ENCODE peak calls at places on chromosomes 3 and 15, in five cellular contexts. One of them, this sample, is unnamed.

GRCh38 chr3:24682141-24682547 is 187.5 kb upstream of the THRB start:
- DNase-seq in GM23248: peak
- DNase-seq in LoVo: no peak
- DNase-seq in SK-MEL-5: no peak
- DNase-seq in putamen: no peak
- DNase-seq in this sample: no peak

GRCh38 chr3:98058244-98058960 is 23.3 kb upstream of the GABRR3 start:
- DNase-seq in GM23248: no peak
- DNase-seq in LoVo: no peak
- DNase-seq in SK-MEL-5: no peak
- DNase-seq in putamen: no peak
- DNase-seq in this sample: no peak

GRCh38 chr15:98139337-98139736 is 178.8 kb downstream of the ARRDC4 start:
- DNase-seq in GM23248: no peak
- DNase-seq in LoVo: no peak
- DNase-seq in SK-MEL-5: no peak
- DNase-seq in putamen: no peak
- DNase-seq in this sample: no peak

GRCh38 chr3:128726691-128727031 is 678 bp downstream of the RAB7A start:
- DNase-seq in GM23248: peak
- DNase-seq in LoVo: peak
- DNase-seq in SK-MEL-5: peak
- DNase-seq in putamen: peak
- DNase-seq in this sample: peak

GRCh38 chr3:129827765-129828164 is 65.7 kb downstream of the TMCC1 start:
- DNase-seq in GM23248: no peak
- DNase-seq in LoVo: no peak
- DNase-seq in SK-MEL-5: no peak
- DNase-seq in putamen: no peak
- DNase-seq in this sample: no peak

GRCh38 chr3:160098946-160099626 is 110.5 kb downstream of the IL12A start:
- DNase-seq in GM23248: peak
- DNase-seq in LoVo: no peak
- DNase-seq in SK-MEL-5: no peak
- DNase-seq in putamen: no peak
- DNase-seq in this sample: no peak

GRCh38 chr3:45464336-45464809 is 76.0 kb downstream of the LARS2 start:
- DNase-seq in GM23248: no peak
- DNase-seq in LoVo: no peak
- DNase-seq in SK-MEL-5: no peak
- DNase-seq in putamen: no peak
- DNase-seq in this sample: peak

GRCh38 chr3:185558395-185558794 is 6.0 kb upstream of the LIPH start:
- DNase-seq in GM23248: peak
- DNase-seq in LoVo: peak
- DNase-seq in SK-MEL-5: no peak
- DNase-seq in putamen: no peak
- DNase-seq in this sample: no peak

GRCh38 chr15:65824941-65825544 is 33.0 kb upstream of the DENND4A start:
- DNase-seq in GM23248: peak
- DNase-seq in LoVo: no peak
- DNase-seq in SK-MEL-5: no peak
- DNase-seq in putamen: no peak
- DNase-seq in this sample: no peak